ENCODE peak calls at places on chromosome 11, in six cellular contexts. N is HCT116, J is GM23248, F is hepatocyte, S is PC-3, Y is SK-N-SH. K is an unnamed sample.

GRCh38 chr11:45848654-45849081 is 1.4 kb downstream of the CRY2 start:
- DNase-seq in N (no peak), S (peak; percentile 20), J (peak; percentile 36), Y (no peak), F (peak; percentile 52), K (no peak)

GRCh38 chr11:95703059-95703458 is 86.5 kb downstream of the FAM76B start:
- DNase-seq in F (no peak), S (no peak), N (no peak), J (no peak), Y (no peak), K (no peak)

GRCh38 chr11:84383571-84383970 is 1097.4 kb upstream of the CCDC90B start:
- DNase-seq in J (no peak), S (no peak), F (no peak), N (no peak), Y (no peak), K (no peak)

GRCh38 chr11:105720096-105720495 is 110.2 kb downstream of the GRIA4 start:
- DNase-seq in N (no peak), Y (no peak), F (no peak), J (no peak), S (no peak), K (no peak)

GRCh38 chr11:45169310-45170072 is 23.1 kb downstream of the PRDM11 start:
- DNase-seq in N (no peak), F (no peak), J (no peak), S (no peak), Y (no peak), K (no peak)

GRCh38 chr11:115939104-115939503 is 434.9 kb upstream of the CADM1 start:
- DNase-seq in S (no peak), J (no peak), N (no peak), F (no peak), Y (no peak), K (no peak)

GRCh38 chr11:116925050-116925449 is 87.6 kb upstream of the APOA1 start:
- DNase-seq in J (no peak), N (no peak), Y (no peak), S (no peak), F (no peak), K (peak; percentile 55)

GRCh38 chr11:130599073-130599654 is 150.7 kb downstream of the ADAMTS15 start:
- DNase-seq in F (peak; percentile 51), Y (no peak), J (peak; percentile 45), N (no peak), S (no peak), K (no peak)

GRCh38 chr11:123601737-123602136 is 52.7 kb downstream of the SCN3B start:
- DNase-seq in Y (no peak), N (no peak), S (no peak), J (no peak), F (no peak), K (no peak)
- TF ChIP-seq EZH2phosphoT487 in Y (no peak), N (no peak), S (no peak), J (no peak), F (no peak), K (no peak)

GRCh38 chr11:33912405-33913361 is 20.8 kb upstream of the LMO2 start:
- DNase-seq in N (peak; percentile 10), J (peak; percentile 96), S (peak; percentile 83), F (peak; percentile 55), Y (no peak), K (peak; percentile 63)
- H3K27ac ChIP-seq in N (no peak overlapping the region), J (peak overlapping the region; percentile 9), S (no peak overlapping the region), F (no peak overlapping the region), Y (no peak overlapping the region), K (no peak overlapping the region)

GRCh38 chr11:78570031-78570430 is 4.6 kb downstream of the NARS2 start:
- DNase-seq in N (no peak), J (no peak), F (no peak), S (no peak), Y (no peak), K (no peak)
- H3K36me3 ChIP-seq in N (peaks cover 25% of the 10 kb centered on the region), J (no peaks in the 10 kb centered on the region), F (no peaks in the 10 kb centered on the region), S (peaks cover 38% of the 10 kb centered on the region), Y (peaks cover 17% of the 10 kb centered on the region), K (peaks cover 17% of the 10 kb centered on the region)

DNA sequence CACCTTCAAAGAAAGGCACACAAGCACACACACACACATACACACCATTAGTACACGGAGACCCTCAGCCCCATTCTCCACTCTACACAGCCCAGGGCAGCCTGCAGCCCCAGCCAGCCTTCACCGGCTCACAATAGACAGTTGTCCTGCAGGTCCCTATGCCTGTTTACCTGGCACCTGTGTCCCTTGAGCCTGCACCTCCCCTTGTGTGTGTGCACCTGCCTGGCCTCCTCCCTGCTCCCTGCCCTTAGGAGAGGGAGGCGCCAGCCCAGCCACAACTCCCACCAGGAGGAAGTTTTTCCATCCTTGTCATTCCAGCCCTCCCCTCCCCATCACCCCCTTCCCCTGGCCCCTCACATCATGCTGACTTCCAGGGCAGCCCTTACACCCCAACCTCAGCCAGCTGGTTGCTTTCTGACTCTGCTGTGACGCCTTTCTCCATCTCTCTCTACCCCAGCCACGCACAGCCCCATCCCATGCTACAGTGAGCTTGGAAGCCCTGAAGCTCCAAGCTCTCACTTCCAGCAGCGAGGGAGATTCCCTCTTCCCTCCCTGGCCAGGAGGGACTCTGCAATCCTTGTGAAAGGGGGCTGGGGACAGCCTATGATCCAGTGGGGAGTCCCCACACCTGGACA is 4.4 kb downstream of the AHNAK start:
- DNase-seq in N (no peak), S (no peak), F (no peak), Y (no peak), J (no peak), K (no peak)
- TF ChIP-seq EZH2phosphoT487 in N (no peak), S (no peak), F (no peak), Y (no peak), J (no peak), K (no peak)

GRCh38 chr11:66268953-66269906 is 791 bp downstream of the RAB1B start:
- DNase-seq in F (peak; percentile 59), S (peak; percentile 53), Y (peak; percentile 58), N (no peak), J (peak; percentile 62), K (peak; percentile 66)
- H3K27ac ChIP-seq in F (peak overlapping the region; percentile 92), S (peak overlapping the region; percentile 55), Y (peak overlapping the region; percentile 84), N (peak overlapping the region; percentile 69), J (peak overlapping the region; percentile 91), K (peak overlapping the region; percentile 87)

GRCh38 chr11:67253872-67254624 is 12.2 kb upstream of the GRK2 start:
- DNase-seq in Y (no peak), N (no peak), S (no peak), F (no peak), J (no peak), K (no peak)
- H3K36me3 ChIP-seq in Y (peaks cover 54% of the 10 kb centered on the region), N (peaks cover 51% of the 10 kb centered on the region), S (peaks cover 74% of the 10 kb centered on the region), F (no peaks in the 10 kb centered on the region), J (peaks cover 73% of the 10 kb centered on the region), K (peaks cover 10% of the 10 kb centered on the region)

GRCh38 chr11:27158763-27159679 is 118.4 kb downstream of the BBOX1 start:
- DNase-seq in Y (peak; percentile 62), F (peak; percentile 85), J (peak; percentile 92), S (peak; percentile 76), N (peak; percentile 58), K (peak; percentile 70)
- TF ChIP-seq EZH2phosphoT487 in Y (no peak), F (no peak), J (no peak), S (no peak), N (no peak), K (no peak)

GRCh38 chr11:60981515-60981914 is 10.0 kb downstream of the CD6 start:
- DNase-seq in J (no peak), S (no peak), Y (no peak), N (no peak), F (no peak), K (no peak)

GRCh38 chr11:60977224-60977623 is 5.7 kb downstream of the CD6 start:
- DNase-seq in N (no peak), F (no peak), J (no peak), S (no peak), Y (no peak), K (no peak)

GRCh38 chr11:60974726-60975125 is 3.2 kb downstream of the CD6 start:
- DNase-seq in Y (peak; percentile 41), F (no peak), S (no peak), N (no peak), J (no peak), K (no peak)

GRCh38 chr11:60982184-60982583 is 10.7 kb downstream of the CD6 start:
- DNase-seq in S (no peak), Y (no peak), F (no peak), J (no peak), N (no peak), K (no peak)

DNA sequence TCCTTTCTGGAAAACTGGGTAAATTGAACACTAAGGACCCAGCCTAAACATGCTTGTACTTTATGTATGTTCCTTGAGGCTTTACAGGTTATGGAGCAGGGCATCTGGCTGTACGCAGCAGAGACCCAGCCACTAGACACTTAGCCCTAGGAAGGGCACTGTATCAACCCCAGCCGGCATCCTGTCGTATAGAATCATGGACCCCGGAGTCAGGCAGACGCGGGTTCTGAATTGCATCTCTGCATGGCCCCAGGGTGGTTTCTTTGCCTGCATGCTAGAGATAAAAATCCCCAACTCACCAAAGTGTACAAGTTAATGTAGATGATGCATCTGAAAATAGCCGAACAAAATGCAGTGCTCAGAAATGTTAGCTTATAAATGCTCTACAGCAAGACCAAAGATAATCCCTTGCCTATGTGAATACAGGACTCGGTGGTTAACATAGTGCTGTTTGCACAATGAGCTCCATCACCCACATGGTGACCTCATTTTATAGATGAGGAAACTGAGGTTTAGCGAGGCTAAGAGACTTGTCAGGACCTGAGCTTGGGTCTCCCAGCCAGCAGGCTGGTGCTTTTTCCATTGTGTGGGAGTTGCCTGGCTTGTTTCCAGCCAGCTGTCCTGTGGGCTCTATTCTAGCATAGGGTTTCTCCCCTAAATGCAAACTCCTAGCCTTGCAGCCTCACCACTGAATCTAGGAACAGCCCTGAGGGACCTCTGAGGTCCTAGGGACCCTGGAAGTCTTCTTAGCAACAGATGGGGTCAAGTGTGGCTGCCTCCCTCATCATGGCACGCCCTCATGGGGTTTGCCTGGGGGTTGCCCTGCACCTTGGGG is 7.3 kb downstream of the CD6 start:
- DNase-seq in F (no peak), J (no peak), S (no peak), Y (peak; percentile 58), N (no peak), K (no peak)
- H3K27ac ChIP-seq in F (no peak overlapping the region), J (no peak overlapping the region), S (no peak overlapping the region), Y (no peak overlapping the region), N (no peak overlapping the region), K (no peak overlapping the region)

DNA sequence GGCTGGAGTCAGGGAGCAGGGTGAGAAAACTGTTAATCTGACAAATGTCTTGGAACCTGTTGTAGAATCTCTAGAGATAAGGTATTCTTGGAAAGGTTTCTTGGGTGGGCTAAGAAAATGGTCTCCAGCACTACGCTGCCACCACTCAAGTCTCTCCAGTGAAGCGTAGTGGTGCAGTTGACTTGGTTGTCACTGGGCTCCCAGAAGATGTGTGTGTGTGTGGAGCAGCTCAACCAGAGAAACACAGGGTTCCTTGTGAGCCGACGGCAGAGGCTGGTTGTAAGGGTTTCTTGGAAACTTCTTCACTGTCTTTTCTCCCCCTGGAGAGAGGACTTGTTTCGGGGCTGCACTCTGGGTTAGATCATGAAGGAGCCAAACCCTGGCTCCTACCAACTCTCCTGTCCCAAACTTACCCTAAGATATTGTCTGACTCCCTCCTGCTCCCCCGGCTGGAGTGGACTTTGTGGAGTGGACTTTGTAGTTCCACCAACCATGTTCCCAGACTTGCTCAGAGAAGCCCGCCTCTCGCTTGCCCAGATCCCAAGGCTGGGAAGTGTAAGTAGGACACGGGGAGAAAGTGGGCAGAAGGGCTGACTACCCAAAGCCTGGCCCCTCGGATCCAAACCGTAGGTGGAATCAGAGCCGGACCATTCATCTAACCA is 1.1 kb downstream of the CXCR5 start:
- DNase-seq in S (no peak), N (no peak), Y (no peak), J (no peak), F (no peak), K (no peak)
- H3K36me3 ChIP-seq in S (no peaks in the 10 kb centered on the region), N (no peaks in the 10 kb centered on the region), Y (no peaks in the 10 kb centered on the region), J (no peaks in the 10 kb centered on the region), F (no peaks in the 10 kb centered on the region), K (no peaks in the 10 kb centered on the region)